ENCODE peak calls at places on chromosome 10, in four cellular contexts. U, X, M and C are unnamed samples.

GRCh38 chr10:128011059-128011979 is 104.4 kb downstream of the PTPRE start:
- DNase-seq in U (peak), X (peak), M (peak), C (peak)

GRCh38 chr10:90592903-90593302 is 264.9 kb downstream of the HTR7 start:
- DNase-seq in U (peak), X (no peak), M (peak), C (no peak)

GRCh38 chr10:17548162-17548561 is 69.0 kb downstream of the HACD1 start:
- DNase-seq in U (no peak), X (no peak), M (no peak), C (no peak)

GRCh38 chr10:8039323-8039922 is 15.1 kb upstream of the GATA3 start:
- DNase-seq in U (no peak), X (no peak), M (no peak), C (no peak)

GRCh38 chr10:15859865-15860691 is at the start of gene MINDY3:
- DNase-seq in U (peak), X (peak), M (peak), C (peak)

GRCh38 chr10:44874176-44874575 is 37.0 kb upstream of the TMEM72 start:
- DNase-seq in U (no peak), X (no peak), M (no peak), C (no peak)

GRCh38 chr10:93746844-93747284 is 10.9 kb upstream of the LGI1 start:
- DNase-seq in U (peak), X (no peak), M (peak), C (peak)

GRCh38 chr10:86757110-86757790 is 831 bp downstream of the BMPR1A start:
- DNase-seq in U (peak), X (no peak), M (peak), C (no peak)

GRCh38 chr10:102121739-102122372 is 1.7 kb upstream of the LDB1 start:
- DNase-seq in U (no peak), X (no peak), M (no peak), C (no peak)

GRCh38 chr10:32988604-32989003 is 30.6 kb upstream of the ITGB1 start:
- DNase-seq in U (no peak), X (no peak), M (no peak), C (no peak)

GRCh38 chr10:112143420-112143819 is 40.1 kb downstream of the GPAM start:
- DNase-seq in U (no peak), X (no peak), M (no peak), C (no peak)

GRCh38 chr10:43204943-43205671 is 61.8 kb downstream of the RASGEF1A start:
- DNase-seq in U (peak), X (no peak), M (peak), C (peak)

GRCh38 chr10:69541463-69541862 is 31.8 kb downstream of the NEUROG3 start:
- DNase-seq in U (no peak), X (no peak), M (no peak), C (no peak)

GRCh38 chr10:121926669-121927360 is 1.0 kb downstream of the ATE1 start:
- DNase-seq in U (peak), X (no peak), M (peak), C (peak)

GRCh38 chr10:63671317-63671937 is 150.2 kb downstream of the REEP3 start:
- DNase-seq in U (peak), X (no peak), M (no peak), C (no peak)

GRCh38 chr10:11874568-11875182 is 51.5 kb downstream of the PROSER2 start:
- DNase-seq in U (no peak), X (no peak), M (peak), C (peak)

GRCh38 chr10:46550795-46551700 is 5.4 kb downstream of the GPRIN2 start:
- DNase-seq in U (no peak), X (no peak), M (no peak), C (no peak)

GRCh38 chr10:22992075-22992474 is 64.2 kb downstream of the ARMC3 start:
- DNase-seq in U (no peak), X (no peak), M (no peak), C (no peak)

GRCh38 chr10:61642073-61642637 is 20.6 kb upstream of the CABCOCO1 start:
- DNase-seq in U (no peak), X (no peak), M (no peak), C (no peak)

GRCh38 chr10:99234067-99234738 is 1.4 kb downstream of the HPSE2 start:
- DNase-seq in U (peak), X (no peak), M (peak), C (peak)

GRCh38 chr10:1416456-1417037 is 320.8 kb downstream of the ADARB2 start:
- DNase-seq in U (no peak), X (no peak), M (no peak), C (no peak)

GRCh38 chr10:43229208-43230061 is 37.4 kb downstream of the RASGEF1A start:
- DNase-seq in U (no peak), X (no peak), M (no peak), C (no peak)

GRCh38 chr10:128017825-128018224 is 108.4 kb downstream of the MKI67 start:
- DNase-seq in U (no peak), X (no peak), M (no peak), C (no peak)

GRCh38 chr10:124903119-124903518 is 38.8 kb upstream of the ZRANB1 start:
- DNase-seq in U (no peak), X (no peak), M (no peak), C (no peak)